ENCODE peak calls at places on chromosomes 13 and 19, in six cellular contexts. One of them, this sample, is unnamed.

GRCh38 chr19:45231891-45232290 is 13.3 kb downstream of the EXOC3L2 start:
- DNase-seq in GM12878: no peak
- DNase-seq in A549: no peak
- DNase-seq in WTC11: no peak
- DNase-seq in SK-N-SH: peak; percentile 9
- DNase-seq in HepG2: no peak
- DNase-seq in this sample: no peak

GRCh38 chr19:38711726-38712153 is 32.5 kb downstream of the CAPN12 start:
- DNase-seq in HepG2: no peak
- DNase-seq in SK-N-SH: no peak
- DNase-seq in A549: no peak
- DNase-seq in WTC11: no peak
- DNase-seq in GM12878: no peak
- DNase-seq in this sample: peak; percentile 97

GRCh38 chr19:19342086-19343015 is 21.7 kb downstream of the MAU2 start:
- DNase-seq in SK-N-SH: peak; percentile 94
- DNase-seq in A549: peak; percentile 76
- DNase-seq in GM12878: no peak
- DNase-seq in WTC11: peak; percentile 78
- DNase-seq in HepG2: peak; percentile 44
- DNase-seq in this sample: peak; percentile 46

GRCh38 chr13:62418872-62419271 is 1003.2 kb upstream of the PCDH20 start:
- DNase-seq in HepG2: no peak
- DNase-seq in SK-N-SH: no peak
- DNase-seq in WTC11: no peak
- DNase-seq in GM12878: no peak
- DNase-seq in A549: no peak
- DNase-seq in this sample: peak; percentile 30

GRCh38 chr19:23415561-23416191 is 20.4 kb upstream of the ZNF91 start:
- DNase-seq in GM12878: no peak
- DNase-seq in A549: no peak
- DNase-seq in HepG2: no peak
- DNase-seq in WTC11: peak; percentile 90
- DNase-seq in SK-N-SH: peak; percentile 86
- DNase-seq in this sample: no peak

GRCh38 chr13:66950666-66951065 is 279.5 kb downstream of the PCDH9 start:
- DNase-seq in A549: no peak
- DNase-seq in WTC11: no peak
- DNase-seq in SK-N-SH: peak; percentile 12
- DNase-seq in HepG2: no peak
- DNase-seq in GM12878: no peak
- DNase-seq in this sample: no peak

GRCh38 chr13:67408823-67409222 is 178.7 kb upstream of the PCDH9 start:
- DNase-seq in WTC11: no peak
- DNase-seq in HepG2: peak; percentile 15
- DNase-seq in SK-N-SH: no peak
- DNase-seq in GM12878: no peak
- DNase-seq in A549: no peak
- DNase-seq in this sample: no peak

GRCh38 chr13:67238277-67238859 is 8.2 kb upstream of the PCDH9 start:
- DNase-seq in GM12878: no peak
- DNase-seq in A549: no peak
- DNase-seq in HepG2: peak; percentile 16
- DNase-seq in SK-N-SH: peak; percentile 19
- DNase-seq in WTC11: no peak
- DNase-seq in this sample: peak; percentile 36

GRCh38 chr19:831407-832369 is 4.1 kb downstream of the AZU1 start:
- DNase-seq in WTC11: no peak
- DNase-seq in HepG2: no peak
- DNase-seq in A549: no peak
- DNase-seq in SK-N-SH: no peak
- DNase-seq in GM12878: no peak
- DNase-seq in this sample: no peak

GRCh38 chr19:2887391-2887914 is 13.3 kb upstream of the ZNF57 start:
- DNase-seq in HepG2: peak; percentile 76
- DNase-seq in A549: peak; percentile 46
- DNase-seq in SK-N-SH: peak; percentile 78
- DNase-seq in WTC11: no peak
- DNase-seq in GM12878: no peak
- DNase-seq in this sample: peak; percentile 61

GRCh38 chr13:41061075-41061913 is at the start of gene WBP4:
- DNase-seq in GM12878: peak; percentile 82
- DNase-seq in SK-N-SH: peak; percentile 90
- DNase-seq in HepG2: peak; percentile 89
- DNase-seq in A549: peak; percentile 75
- DNase-seq in WTC11: peak; percentile 92
- DNase-seq in this sample: peak; percentile 95

GRCh38 chr13:106182404-106182803 is 353.1 kb downstream of the EFNB2 start:
- DNase-seq in HepG2: no peak
- DNase-seq in SK-N-SH: no peak
- DNase-seq in WTC11: no peak
- DNase-seq in GM12878: no peak
- DNase-seq in A549: no peak
- DNase-seq in this sample: peak; percentile 92

GRCh38 chr13:44404261-44405139 is 30.9 kb downstream of the SERP2 start:
- DNase-seq in WTC11: no peak
- DNase-seq in A549: no peak
- DNase-seq in GM12878: no peak
- DNase-seq in HepG2: peak; percentile 93
- DNase-seq in SK-N-SH: peak; percentile 80
- DNase-seq in this sample: no peak

GRCh38 chr19:2334986-2335846 is 6.7 kb downstream of the SPPL2B start:
- DNase-seq in WTC11: no peak
- DNase-seq in A549: no peak
- DNase-seq in GM12878: no peak
- DNase-seq in HepG2: no peak
- DNase-seq in SK-N-SH: peak; percentile 61
- DNase-seq in this sample: no peak

GRCh38 chr13:47109028-47109427 is 212.2 kb upstream of the HTR2A start:
- DNase-seq in WTC11: no peak
- DNase-seq in SK-N-SH: no peak
- DNase-seq in HepG2: no peak
- DNase-seq in A549: no peak
- DNase-seq in GM12878: no peak
- DNase-seq in this sample: no peak

GRCh38 chr19:12294308-12295158 is at the start of gene ZNF44:
- DNase-seq in GM12878: peak; percentile 95
- DNase-seq in WTC11: peak; percentile 98
- DNase-seq in SK-N-SH: peak; percentile 95
- DNase-seq in HepG2: peak; percentile 99
- DNase-seq in A549: peak; percentile 25
- DNase-seq in this sample: peak; percentile 91

GRCh38 chr13:78323848-78324247 is 279.5 kb downstream of the POU4F1 start:
- DNase-seq in A549: no peak
- DNase-seq in HepG2: no peak
- DNase-seq in GM12878: no peak
- DNase-seq in SK-N-SH: no peak
- DNase-seq in WTC11: no peak
- DNase-seq in this sample: no peak

GRCh38 chr13:87331178-87331577 is 340.0 kb upstream of the SLITRK5 start:
- DNase-seq in WTC11: no peak
- DNase-seq in HepG2: no peak
- DNase-seq in A549: no peak
- DNase-seq in SK-N-SH: no peak
- DNase-seq in GM12878: no peak
- DNase-seq in this sample: no peak

GRCh38 chr19:33374406-33374703 is 846 bp downstream of the CEBPG start:
- DNase-seq in WTC11: no peak
- DNase-seq in A549: no peak
- DNase-seq in HepG2: no peak
- DNase-seq in SK-N-SH: peak; percentile 53
- DNase-seq in GM12878: no peak
- DNase-seq in this sample: peak; percentile 27

GRCh38 chr13:28540612-28541011 is 45.7 kb upstream of the FLT1 start:
- DNase-seq in A549: no peak
- DNase-seq in HepG2: no peak
- DNase-seq in WTC11: no peak
- DNase-seq in GM12878: no peak
- DNase-seq in SK-N-SH: no peak
- DNase-seq in this sample: peak; percentile 57

GRCh38 chr19:3142938-3143337 is 7.1 kb downstream of the GNA15 start:
- DNase-seq in SK-N-SH: no peak
- DNase-seq in A549: no peak
- DNase-seq in WTC11: no peak
- DNase-seq in GM12878: no peak
- DNase-seq in HepG2: no peak
- DNase-seq in this sample: no peak

GRCh38 chr19:40378509-40378908 is 11.5 kb downstream of the HIPK4 start:
- DNase-seq in A549: no peak
- DNase-seq in GM12878: no peak
- DNase-seq in WTC11: no peak
- DNase-seq in SK-N-SH: peak; percentile 17
- DNase-seq in HepG2: no peak
- DNase-seq in this sample: no peak

GRCh38 chr13:59746291-59746962 is 417.3 kb downstream of the DIAPH3 start:
- DNase-seq in A549: no peak
- DNase-seq in HepG2: no peak
- DNase-seq in SK-N-SH: no peak
- DNase-seq in WTC11: no peak
- DNase-seq in GM12878: no peak
- DNase-seq in this sample: peak; percentile 62

GRCh38 chr13:20151612-20152011 is 9.2 kb downstream of the GJA3 start:
- DNase-seq in SK-N-SH: no peak
- DNase-seq in WTC11: no peak
- DNase-seq in GM12878: no peak
- DNase-seq in HepG2: no peak
- DNase-seq in A549: no peak
- DNase-seq in this sample: no peak
- TF ChIP-seq USF2 in SK-N-SH: no peak
- TF ChIP-seq USF2 in WTC11: no peak
- TF ChIP-seq USF2 in GM12878: no peak
- TF ChIP-seq USF2 in HepG2: no peak
- TF ChIP-seq USF2 in A549: no peak
- TF ChIP-seq USF2 in this sample: no peak

GRCh38 chr19:49103331-49104085 is 10.7 kb upstream of the LIN7B start:
- DNase-seq in GM12878: no peak
- DNase-seq in SK-N-SH: no peak
- DNase-seq in HepG2: no peak
- DNase-seq in A549: no peak
- DNase-seq in WTC11: no peak
- DNase-seq in this sample: no peak

GRCh38 chr19:49102303-49102702 is 11.9 kb upstream of the LIN7B start:
- DNase-seq in HepG2: no peak
- DNase-seq in A549: no peak
- DNase-seq in SK-N-SH: no peak
- DNase-seq in GM12878: no peak
- DNase-seq in WTC11: no peak
- DNase-seq in this sample: no peak

GRCh38 chr19:49104229-49104864 is 9.8 kb upstream of the LIN7B start:
- DNase-seq in GM12878: no peak
- DNase-seq in SK-N-SH: no peak
- DNase-seq in HepG2: no peak
- DNase-seq in WTC11: no peak
- DNase-seq in A549: no peak
- DNase-seq in this sample: no peak

GRCh38 chr19:49098795-49099194 is 13.5 kb downstream of the SNRNP70 start:
- DNase-seq in A549: no peak
- DNase-seq in HepG2: no peak
- DNase-seq in WTC11: no peak
- DNase-seq in GM12878: no peak
- DNase-seq in SK-N-SH: no peak
- DNase-seq in this sample: no peak

DNA sequence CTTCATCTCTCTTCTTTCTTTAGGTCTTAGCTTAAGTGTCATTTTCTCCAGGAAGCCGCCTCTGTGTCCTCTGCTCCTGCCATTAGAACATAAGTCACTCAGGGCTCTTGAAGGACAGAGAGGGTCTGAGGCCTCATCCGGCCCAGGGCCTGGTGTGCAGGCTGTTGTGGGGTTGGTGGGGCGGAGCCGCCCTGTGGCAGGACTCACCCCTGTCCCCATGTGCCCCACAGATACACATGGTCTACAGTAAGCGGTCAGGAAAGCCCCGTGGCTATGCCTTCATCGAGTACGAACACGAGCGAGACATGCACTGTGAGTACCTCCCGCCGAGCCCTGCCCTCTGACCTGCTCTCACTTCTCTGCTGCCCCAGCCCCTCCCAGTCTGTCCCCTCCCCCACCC is 13.0 kb upstream of the LIN7B start:
- DNase-seq in WTC11: no peak
- DNase-seq in A549: no peak
- DNase-seq in HepG2: no peak
- DNase-seq in GM12878: no peak
- DNase-seq in SK-N-SH: no peak
- DNase-seq in this sample: no peak
- TF ChIP-seq USF2 in WTC11: no peak
- TF ChIP-seq USF2 in A549: no peak
- TF ChIP-seq USF2 in HepG2: no peak
- TF ChIP-seq USF2 in GM12878: no peak
- TF ChIP-seq USF2 in SK-N-SH: no peak
- TF ChIP-seq USF2 in this sample: no peak

GRCh38 chr19:14722127-14722526 is 32.3 kb downstream of the ZNF333 start:
- DNase-seq in SK-N-SH: no peak
- DNase-seq in GM12878: no peak
- DNase-seq in WTC11: no peak
- DNase-seq in A549: no peak
- DNase-seq in HepG2: no peak
- DNase-seq in this sample: no peak

GRCh38 chr19:14719162-14719561 is 29.3 kb downstream of the ZNF333 start:
- DNase-seq in WTC11: no peak
- DNase-seq in GM12878: no peak
- DNase-seq in A549: no peak
- DNase-seq in HepG2: no peak
- DNase-seq in SK-N-SH: no peak
- DNase-seq in this sample: no peak

GRCh38 chr19:14715841-14716240 is 26.0 kb downstream of the ZNF333 start:
- DNase-seq in HepG2: no peak
- DNase-seq in A549: no peak
- DNase-seq in SK-N-SH: no peak
- DNase-seq in WTC11: no peak
- DNase-seq in GM12878: no peak
- DNase-seq in this sample: no peak

DNA sequence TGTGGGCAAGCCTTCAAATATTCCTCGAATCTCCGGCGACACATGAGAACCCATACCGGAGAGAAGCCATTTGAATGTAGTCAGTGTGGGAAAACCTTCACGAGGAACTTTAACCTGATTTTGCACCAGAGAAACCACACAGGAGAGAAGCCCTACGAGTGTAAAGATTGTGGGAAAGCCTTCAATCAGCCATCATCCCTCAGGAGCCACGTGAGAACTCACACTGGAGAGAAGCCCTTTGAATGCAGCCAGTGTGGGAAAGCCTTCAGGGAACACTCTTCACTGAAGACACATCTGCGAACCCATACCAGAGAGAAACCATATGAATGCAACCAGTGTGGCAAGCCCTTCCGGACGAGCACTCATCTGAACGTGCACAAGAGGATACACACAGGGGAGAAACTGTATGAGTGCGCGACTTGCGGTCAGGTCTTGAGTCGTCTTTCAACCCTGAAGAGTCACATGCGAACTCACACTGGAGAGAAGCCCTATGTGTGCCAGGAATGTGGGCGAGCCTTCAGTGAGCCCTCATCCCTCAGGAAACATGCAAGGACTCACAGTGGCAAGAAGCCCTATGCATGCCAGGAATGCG is 28.8 kb downstream of the ZNF333 start:
- DNase-seq in HepG2: no peak
- DNase-seq in A549: no peak
- DNase-seq in SK-N-SH: no peak
- DNase-seq in GM12878: no peak
- DNase-seq in WTC11: no peak
- DNase-seq in this sample: no peak
- TF ChIP-seq USF2 in HepG2: no peak
- TF ChIP-seq USF2 in A549: no peak
- TF ChIP-seq USF2 in SK-N-SH: no peak
- TF ChIP-seq USF2 in GM12878: no peak
- TF ChIP-seq USF2 in WTC11: no peak
- TF ChIP-seq USF2 in this sample: no peak

GRCh38 chr19:47499863-47500830 is 14.7 kb downstream of the NAPA start:
- DNase-seq in HepG2: no peak
- DNase-seq in A549: no peak
- DNase-seq in WTC11: peak; percentile 54
- DNase-seq in GM12878: no peak
- DNase-seq in SK-N-SH: no peak
- DNase-seq in this sample: no peak
- TF ChIP-seq USF2 in HepG2: no peak
- TF ChIP-seq USF2 in A549: no peak
- TF ChIP-seq USF2 in WTC11: no peak
- TF ChIP-seq USF2 in GM12878: no peak
- TF ChIP-seq USF2 in SK-N-SH: no peak
- TF ChIP-seq USF2 in this sample: no peak

This sample was measured in IMR-90.